ENCODE peak calls at places on chromosomes 5 and 9, in eight cellular contexts. W, H, D, E, N, T, O and I are unnamed samples.

GRCh38 chr5:160843240-160843639 is 8.8 kb downstream of the ATP10B start:
- DNase-seq in H (no peak), N (no peak), D (no peak), E (no peak), W (no peak), T (no peak), O (no peak), I (no peak)

GRCh38 chr5:131379071-131379538 is 115.3 kb downstream of the CDC42SE2 start:
- DNase-seq in E (no peak), O (no peak), W (no peak), N (peak), D (no peak), H (no peak), T (no peak), I (no peak)

GRCh38 chr9:85892406-85892805 is 48.5 kb upstream of the NAA35 start:
- DNase-seq in W (no peak), E (no peak), O (no peak), N (peak), H (no peak), D (no peak), T (no peak), I (no peak)

GRCh38 chr5:174172104-174172965 is 126.8 kb downstream of the NSG2 start:
- DNase-seq in O (peak), H (no peak), W (no peak), D (no peak), E (no peak), N (no peak), T (no peak), I (no peak)

GRCh38 chr5:141952030-141952429 is 6.0 kb downstream of the PCDH12 start:
- DNase-seq in E (no peak), D (no peak), W (no peak), T (no peak), O (peak), N (no peak), H (no peak), I (no peak)

GRCh38 chr5:39772307-39772706 is 347.5 kb upstream of the DAB2 start:
- DNase-seq in T (no peak), H (no peak), D (no peak), W (no peak), N (no peak), O (no peak), E (no peak), I (no peak)

GRCh38 chr9:83966209-83966582 is 13.8 kb downstream of the HNRNPK start:
- DNase-seq in T (no peak), E (no peak), W (no peak), H (no peak), D (no peak), O (no peak), N (no peak), I (no peak)

GRCh38 chr5:113058269-113058668 is 81.7 kb downstream of the DCP2 start:
- DNase-seq in N (no peak), T (no peak), W (no peak), E (no peak), O (no peak), D (no peak), H (no peak), I (no peak)

GRCh38 chr9:127349483-127350127 is 47.4 kb upstream of the SLC2A8 start:
- DNase-seq in H (no peak), O (no peak), D (no peak), N (no peak), T (no peak), W (no peak), E (no peak), I (no peak)

GRCh38 chr9:84331119-84331791 is 9.3 kb downstream of the SLC28A3 start:
- DNase-seq in H (no peak), E (no peak), W (no peak), T (no peak), D (no peak), N (peak), O (no peak), I (no peak)

GRCh38 chr5:168681556-168682183 is 102.5 kb upstream of the PANK3 start:
- DNase-seq in H (no peak), W (peak), E (no peak), O (peak), D (no peak), N (no peak), T (no peak), I (no peak)

GRCh38 chr5:172630082-172630481 is 11.0 kb upstream of the NEURL1B start:
- DNase-seq in E (no peak), N (no peak), T (no peak), W (no peak), H (no peak), D (no peak), O (no peak), I (no peak)

GRCh38 chr5:36147681-36148080 is 4.0 kb downstream of the LMBRD2 start:
- DNase-seq in N (no peak), W (no peak), H (no peak), D (no peak), E (no peak), O (no peak), T (no peak), I (no peak)

GRCh38 chr5:101425345-101425744 is 522.3 kb upstream of the ST8SIA4 start:
- DNase-seq in H (no peak), E (no peak), D (no peak), T (no peak), O (no peak), N (no peak), W (no peak), I (no peak)

GRCh38 chr9:131036529-131037335 is 27.8 kb downstream of the LAMC3 start:
- DNase-seq in E (no peak), H (no peak), W (no peak), D (no peak), N (peak), T (no peak), O (no peak), I (no peak)

GRCh38 chr9:88807426-88807825 is 183.8 kb upstream of the S1PR3 start:
- DNase-seq in T (no peak), W (no peak), D (no peak), E (no peak), H (no peak), N (no peak), O (no peak), I (no peak)

GRCh38 chr9:71929791-71930440 is 18.5 kb downstream of the C9orf85 start:
- DNase-seq in N (no peak), H (no peak), T (no peak), E (no peak), W (no peak), O (no peak), D (no peak), I (no peak)
- H3K4me3 ChIP-seq in N (no peak), H (no peak), T (no peak), E (no peak), W (no peak), O (no peak), D (no peak), I (no peak)

DNA sequence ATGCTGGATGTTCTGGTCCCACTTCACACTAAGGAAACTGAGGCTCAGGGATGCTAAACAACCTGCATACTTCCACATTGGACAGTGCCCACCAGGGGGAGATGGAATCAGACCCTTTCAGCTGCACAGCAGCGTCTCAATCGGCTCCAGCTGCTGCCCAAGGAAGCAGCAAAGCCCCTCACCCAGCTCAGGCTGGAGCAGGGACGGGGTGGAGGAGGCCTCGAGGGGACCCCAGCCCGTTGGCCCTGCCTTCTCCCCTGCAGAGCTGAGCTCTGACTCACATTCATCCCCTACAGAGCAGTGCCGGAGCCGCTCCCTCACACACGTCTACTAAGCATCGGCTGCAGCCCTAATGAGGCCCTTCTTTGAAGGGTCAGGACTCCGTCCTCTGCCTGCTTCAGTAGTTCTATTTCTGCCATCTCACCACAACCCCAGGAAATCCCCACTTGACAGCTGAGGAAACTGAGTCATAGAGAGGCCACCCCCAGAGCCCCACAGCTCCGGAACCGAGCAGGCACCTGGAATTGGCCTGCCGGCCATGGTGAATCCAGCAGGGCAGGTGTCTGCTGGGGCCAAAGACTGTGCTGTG is 21.5 kb upstream of the SUSD3 start:
- DNase-seq in N (peak), E (no peak), W (no peak), T (no peak), H (no peak), D (no peak), O (no peak), I (no peak)
- TF ChIP-seq CTCF in N (no peak), E (no peak), W (no peak), T (peak), H (no peak), D (peak), O (no peak), I (peak)

GRCh38 chr9:37004424-37004935 is 29.6 kb downstream of the PAX5 start:
- DNase-seq in W (no peak), E (no peak), O (no peak), N (no peak), T (no peak), D (no peak), H (no peak), I (no peak)

GRCh38 chr9:36999728-37000333 is 34.2 kb downstream of the PAX5 start:
- DNase-seq in D (no peak), O (no peak), H (no peak), N (peak), E (no peak), T (no peak), W (no peak), I (no peak)

GRCh38 chr9:37001461-37001860 is 32.6 kb downstream of the PAX5 start:
- DNase-seq in W (no peak), N (no peak), O (no peak), D (no peak), H (no peak), T (no peak), E (no peak), I (no peak)

GRCh38 chr9:37002413-37003217 is 31.5 kb downstream of the PAX5 start:
- DNase-seq in E (no peak), W (no peak), O (no peak), T (no peak), D (no peak), H (no peak), N (no peak), I (no peak)

DNA sequence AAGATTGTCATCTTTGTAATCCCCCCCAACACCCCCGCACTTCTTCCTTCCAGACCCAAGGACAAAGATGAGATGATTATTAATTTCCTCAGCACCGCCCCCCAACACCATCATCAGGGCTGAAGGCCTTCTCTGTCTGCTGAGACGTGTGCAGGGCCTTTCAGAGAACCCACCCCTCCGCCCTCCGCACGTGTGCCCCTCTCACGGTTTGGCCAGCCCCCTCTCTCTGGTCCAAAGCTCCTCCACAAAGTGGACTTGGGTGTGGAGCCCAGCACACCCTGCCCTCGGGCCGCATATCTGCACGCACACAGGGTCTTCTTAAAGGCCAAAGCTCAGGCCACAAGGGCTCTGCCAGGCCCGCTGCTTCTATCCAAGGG is 32.0 kb downstream of the PAX5 start:
- DNase-seq in N (no peak), O (no peak), H (no peak), T (no peak), E (no peak), D (no peak), W (no peak), I (no peak)
- H3K4me3 ChIP-seq in N (no peak), O (no peak), H (no peak), T (no peak), E (no peak), D (peak), W (no peak), I (no peak)

GRCh38 chr9:135076876-135077430 is 10.5 kb upstream of the OLFM1 start:
- DNase-seq in W (no peak), T (no peak), N (no peak), O (peak), H (no peak), E (no peak), D (no peak), I (no peak)
- TF ChIP-seq CTCF in W (no peak), T (no peak), N (no peak), O (no peak), H (no peak), E (no peak), D (no peak), I (no peak)